ENCODE peak calls at places on chromosome 14, in five cellular contexts. U is sigmoid colon, R is adrenal gland, D is heart left ventricle, I is tibial nerve. C is an unnamed sample.

GRCh38 chr14:100616854-100617714 is 29.9 kb upstream of the BEGAIN start:
- DNase-seq in R (no peak), D (peak; percentile 14), I (no peak), U (peak; percentile 29), C (peak; percentile 43)

GRCh38 chr14:92644166-92644565 is 104.3 kb downstream of the LGMN start:
- DNase-seq in R (no peak), D (no peak), U (no peak), I (no peak), C (no peak)

GRCh38 chr14:75453817-75454434 is 26.1 kb downstream of the JDP2 start:
- DNase-seq in I (no peak), U (no peak), R (no peak), D (no peak), C (no peak)

GRCh38 chr14:96847451-96847850 is 50.3 kb downstream of the VRK1 start:
- DNase-seq in U (no peak), R (no peak), I (no peak), D (no peak), C (no peak)

GRCh38 chr14:73775339-73776193 is 61.4 kb upstream of the PNMA1 start:
- DNase-seq in U (peak; percentile 56), I (no peak), R (no peak), D (no peak), C (no peak)

GRCh38 chr14:35420036-35420811 is 15.7 kb upstream of the NFKBIA start:
- DNase-seq in D (no peak), U (no peak), R (no peak), I (no peak), C (no peak)

GRCh38 chr14:89296281-89296745 is 120.7 kb downstream of the FOXN3 start:
- DNase-seq in R (no peak), U (no peak), I (no peak), D (no peak), C (no peak)

GRCh38 chr14:32596390-32596789 is 267.3 kb downstream of the AKAP6 start:
- DNase-seq in R (no peak), U (no peak), I (no peak), D (no peak), C (no peak)

GRCh38 chr14:81946808-81947798 is 413.4 kb upstream of the SEL1L start:
- DNase-seq in D (no peak), R (no peak), I (no peak), U (no peak), C (no peak)

GRCh38 chr14:97077253-97077653 is 280.1 kb downstream of the VRK1 start:
- DNase-seq in D (peak; percentile 63), R (peak; percentile 60), U (peak; percentile 68), I (peak; percentile 16), C (peak; percentile 67)

GRCh38 chr14:76958975-76959710 is 69.4 kb downstream of the IRF2BPL start:
- DNase-seq in U (peak; percentile 91), D (peak; percentile 59), R (no peak), I (no peak), C (no peak)

DNA sequence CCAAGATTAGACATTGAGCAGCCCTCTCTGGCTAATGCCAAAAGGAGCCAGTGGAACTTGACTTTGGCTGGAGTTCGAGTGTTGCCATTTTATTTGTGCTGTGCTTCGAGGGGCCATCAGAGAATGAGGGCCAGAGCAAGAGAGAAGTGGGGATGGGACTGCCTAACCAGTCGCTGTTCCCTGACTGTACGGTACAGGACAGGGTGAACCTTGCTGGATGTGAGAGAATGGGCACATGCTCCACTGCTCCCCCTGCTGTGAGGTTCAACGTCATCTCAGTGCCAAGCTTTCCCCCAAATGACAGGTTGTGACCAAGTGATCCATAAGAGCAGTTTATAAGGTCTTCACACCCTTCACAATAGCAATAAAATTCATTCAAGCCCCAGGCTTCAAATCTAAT is 55.1 kb upstream of the BCL11B start:
- DNase-seq in I (no peak), D (no peak), U (no peak), R (no peak), C (no peak)
- TF ChIP-seq CTCF in I (no peak), D (no peak), U (no peak), R (no peak), C (no peak)

DNA sequence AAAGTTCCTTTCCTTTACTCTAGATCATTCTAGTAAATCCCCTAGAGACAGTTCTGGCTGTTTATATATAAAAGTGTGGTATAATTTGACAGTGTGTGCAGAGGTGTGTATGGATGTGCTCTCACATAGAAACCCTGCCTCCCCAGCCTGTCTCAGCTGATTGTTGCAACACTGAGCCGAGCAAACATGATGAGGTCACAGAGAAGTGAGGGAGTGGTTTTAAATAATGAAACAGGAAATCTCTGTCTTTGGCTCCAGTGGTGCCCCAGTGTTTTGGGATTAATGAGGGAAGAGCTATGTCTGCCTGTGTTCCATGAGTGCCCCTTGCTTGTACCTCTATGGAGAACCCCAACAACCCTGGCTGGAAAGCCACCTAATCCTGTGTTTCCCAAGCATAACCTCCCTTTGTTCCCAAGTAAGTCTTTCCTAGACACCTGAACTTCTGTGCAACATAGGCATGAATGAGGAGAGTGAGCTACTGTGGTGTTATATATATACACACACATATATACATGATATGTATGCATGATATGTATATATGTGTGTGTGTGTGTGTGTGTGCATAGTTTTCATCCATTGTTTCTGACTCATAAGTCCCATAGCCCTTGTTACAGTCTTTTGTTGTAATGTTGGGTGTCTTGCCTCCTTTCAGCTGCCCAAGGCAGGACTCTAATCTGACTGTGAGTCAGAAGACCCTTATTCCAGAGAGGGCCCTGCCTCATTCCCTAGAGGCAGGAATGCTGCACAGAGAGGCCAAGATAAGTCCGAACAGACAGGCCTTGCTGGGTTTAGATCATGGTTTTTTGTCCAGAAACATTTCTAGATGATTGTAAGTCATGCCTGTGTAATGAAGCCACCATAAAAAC is 18.0 kb downstream of the TRAF3 start:
- DNase-seq in D (peak; percentile 70), R (peak; percentile 57), I (peak; percentile 36), U (peak; percentile 79), C (peak; percentile 55)
- TF ChIP-seq POLR2A in D (no peak), R (no peak), I (no peak), U (no peak), C (no peak)

GRCh38 chr14:20803221-20803620 is 577 bp upstream of the RNASE1 start:
- DNase-seq in U (no peak), I (no peak), R (no peak), D (peak; percentile 44), C (no peak)
- H3K4me3 ChIP-seq in U (no peak overlapping the region), I (peak overlapping the region; percentile 45), R (no peak overlapping the region), D (peak overlapping the region; percentile 60), C (no peak overlapping the region)

DNA sequence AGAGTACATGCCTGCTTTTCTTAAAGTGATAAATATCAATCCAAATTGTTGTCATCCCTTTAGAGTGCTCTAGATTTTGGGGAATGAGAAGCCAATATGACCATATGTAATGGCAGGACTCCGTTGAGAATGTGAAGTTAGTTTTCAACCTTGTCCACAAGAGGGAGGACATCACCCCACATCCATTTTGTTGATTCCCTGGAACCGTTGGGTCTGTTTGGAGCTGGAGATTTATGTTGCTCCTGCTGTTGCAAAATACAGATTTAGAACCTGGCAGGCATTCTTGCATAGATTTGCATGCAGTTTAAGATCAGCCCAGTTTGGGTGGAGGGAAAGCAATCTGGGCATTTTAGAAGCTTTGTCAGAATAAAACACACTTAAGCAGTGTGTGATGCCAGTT is 620.1 kb downstream of the NRXN3 start:
- DNase-seq in D (no peak), U (no peak), I (no peak), R (no peak), C (no peak)
- TF ChIP-seq CTCF in D (no peak), U (no peak), I (no peak), R (no peak), C (no peak)

GRCh38 chr14:104439625-104440024 is 139.9 kb upstream of the C14orf180 start:
- DNase-seq in I (no peak), D (no peak), U (no peak), R (no peak), C (no peak)

GRCh38 chr14:104440297-104440956 is 139.1 kb upstream of the C14orf180 start:
- DNase-seq in U (no peak), D (no peak), I (no peak), R (no peak), C (no peak)

GRCh38 chr14:104436741-104437701 is 142.5 kb upstream of the C14orf180 start:
- DNase-seq in I (no peak), D (peak; percentile 23), R (no peak), U (no peak), C (no peak)

GRCh38 chr14:104437703-104438102 is 141.9 kb upstream of the C14orf180 start:
- DNase-seq in U (no peak), R (no peak), I (no peak), D (no peak), C (no peak)

GRCh38 chr14:104438166-104438887 is 141.2 kb upstream of the C14orf180 start:
- DNase-seq in U (no peak), R (no peak), I (no peak), D (no peak), C (no peak)
- TF ChIP-seq POLR2A in U (no peak), R (no peak), I (no peak), D (no peak), C (no peak)

GRCh38 chr14:80313806-80314205 is 102.5 kb upstream of the DIO2 start:
- DNase-seq in R (no peak), D (no peak), U (no peak), I (no peak), C (no peak)

GRCh38 chr14:80315681-80316080 is 104.4 kb upstream of the DIO2 start:
- DNase-seq in D (no peak), I (no peak), R (no peak), U (no peak), C (no peak)

GRCh38 chr14:80310950-80311349 is 99.6 kb upstream of the DIO2 start:
- DNase-seq in R (no peak), I (no peak), D (no peak), U (no peak), C (no peak)

GRCh38 chr14:80316426-80316825 is 105.1 kb upstream of the DIO2 start:
- DNase-seq in R (no peak), D (no peak), I (no peak), U (no peak), C (no peak)
- H3K4me3 ChIP-seq in R (no peak overlapping the region), D (no peak overlapping the region), I (no peak overlapping the region), U (no peak overlapping the region), C (no peak overlapping the region)

DNA sequence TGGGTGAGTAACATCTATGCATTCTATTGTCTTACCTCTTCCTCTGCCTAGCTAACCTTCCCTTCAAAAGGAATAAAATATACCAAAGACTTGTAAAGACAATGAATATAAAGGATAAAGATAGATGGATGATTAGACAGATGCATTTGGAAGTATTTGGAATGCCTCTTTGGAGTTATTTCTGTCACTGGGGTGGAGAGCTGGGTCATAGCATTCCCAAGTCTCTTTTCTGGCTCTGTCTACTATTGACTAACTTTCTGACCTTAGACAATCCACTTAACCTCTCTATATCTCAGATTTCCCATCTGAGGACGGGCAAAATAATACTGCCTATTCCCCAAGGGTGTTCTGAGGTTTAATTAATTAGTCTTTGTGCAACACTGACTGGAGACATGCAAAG is 517.4 kb downstream of the DIO2 start:
- DNase-seq in U (no peak), I (no peak), D (no peak), R (no peak), C (no peak)
- TF ChIP-seq CTCF in U (no peak), I (no peak), D (no peak), R (no peak), C (no peak)